ENCODE peak calls at places on chromosomes 16 and 17, in six cellular contexts. V is stomach, O is tibial artery, Y is thoracic aorta, W is lower lobe of right lung, D is testis. T is an unnamed sample.

GRCh38 chr17:28493467-28493866 is 12.7 kb upstream of the FOXN1 start:
- DNase-seq in V (no peak), O (no peak), Y (no peak), W (no peak), D (no peak), T (no peak)

GRCh38 chr16:66207139-66207863 is 159.2 kb upstream of the CDH5 start:
- DNase-seq in V (no peak), O (peak; percentile 55), Y (no peak), W (no peak), D (no peak), T (no peak)

GRCh38 chr17:9878791-9879525 is 26.1 kb downstream of the RCVRN start:
- DNase-seq in V (no peak), O (no peak), Y (no peak), W (no peak), D (no peak), T (no peak)

GRCh38 chr17:33927732-33928133 is 327.4 kb upstream of the CCL2 start:
- DNase-seq in V (no peak), O (no peak), Y (no peak), W (no peak), D (no peak), T (no peak)

GRCh38 chr16:74094514-74094913 is 202.1 kb upstream of the PSMD7 start:
- DNase-seq in V (no peak), O (no peak), Y (no peak), W (no peak), D (no peak), T (no peak)

GRCh38 chr16:17572145-17572544 is 101.4 kb upstream of the XYLT1 start:
- DNase-seq in V (no peak), O (no peak), Y (no peak), W (no peak), D (no peak), T (no peak)

GRCh38 chr16:68640972-68641371 is 4.1 kb upstream of the CDH3 start:
- DNase-seq in V (peak; percentile 29), O (no peak), Y (no peak), W (peak; percentile 0), D (no peak), T (no peak)

GRCh38 chr16:59591480-59591879 is 857.4 kb upstream of the GOT2 start:
- DNase-seq in V (no peak), O (no peak), Y (no peak), W (no peak), D (no peak), T (no peak)

GRCh38 chr16:83542491-83542890 is 265.3 kb upstream of the HSBP1 start:
- DNase-seq in V (no peak), O (no peak), Y (no peak), W (no peak), D (no peak), T (no peak)

GRCh38 chr17:32123782-32124181 is 18.5 kb upstream of the RHOT1 start:
- DNase-seq in V (no peak), O (no peak), Y (no peak), W (no peak), D (no peak), T (no peak)

GRCh38 chr16:19071811-19072777 is 4.7 kb downstream of the COQ7 start:
- DNase-seq in V (peak; percentile 70), O (no peak), Y (no peak), W (peak; percentile 70), D (peak; percentile 76), T (peak; percentile 69)

GRCh38 chr17:57595942-57596695 is 149.0 kb downstream of the CCDC182 start:
- DNase-seq in V (no peak), O (no peak), Y (no peak), W (no peak), D (no peak), T (no peak)

GRCh38 chr17:63433746-63434591 is 12.1 kb downstream of the CYB561 start:
- DNase-seq in V (peak; percentile 87), O (peak; percentile 94), Y (peak; percentile 70), W (no peak), D (peak; percentile 72), T (peak; percentile 92)

GRCh38 chr16:80924372-80924978 is 82.2 kb downstream of the CMC2 start:
- DNase-seq in V (peak; percentile 80), O (peak; percentile 33), Y (no peak), W (no peak), D (peak; percentile 76), T (no peak)

GRCh38 chr17:72837335-72837734 is 255.2 kb downstream of the SLC39A11 start:
- DNase-seq in V (no peak), O (no peak), Y (no peak), W (no peak), D (no peak), T (no peak)

GRCh38 chr17:60513014-60513413 is 13.0 kb downstream of the APPBP2 start:
- DNase-seq in V (no peak), O (no peak), Y (no peak), W (no peak), D (no peak), T (no peak)

GRCh38 chr17:71959129-71959528 is 161.7 kb upstream of the SOX9 start:
- DNase-seq in V (no peak), O (no peak), Y (no peak), W (no peak), D (no peak), T (no peak)

GRCh38 chr16:28846933-28847273 is 755 bp upstream of the TUFM start:
- DNase-seq in V (no peak), O (no peak), Y (no peak), W (no peak), D (peak; percentile 25), T (no peak)

GRCh38 chr17:82927311-82927660 is 87.5 kb upstream of the ZNF750 start:
- DNase-seq in V (no peak), O (no peak), Y (no peak), W (peak; percentile 34), D (no peak), T (no peak)

GRCh38 chr17:50222922-50223321 is 21.5 kb upstream of the COL1A1 start:
- DNase-seq in V (no peak), O (peak; percentile 62), Y (peak; percentile 47), W (no peak), D (no peak), T (no peak)

GRCh38 chr16:20611975-20612471 is 35.9 kb upstream of the ACSM2B start:
- DNase-seq in V (peak; percentile 75), O (peak; percentile 44), Y (no peak), W (no peak), D (peak; percentile 46), T (no peak)

GRCh38 chr16:86991679-86992078 is 325.5 kb downstream of the C16orf95 start:
- DNase-seq in V (no peak), O (no peak), Y (no peak), W (no peak), D (no peak), T (no peak)

GRCh38 chr17:43721537-43722268 is 36.9 kb downstream of the SOST start:
- DNase-seq in V (no peak), O (no peak), Y (no peak), W (no peak), D (no peak), T (no peak)

GRCh38 chr17:42673885-42674754 is 2.7 kb downstream of the PLEKHH3 start:
- DNase-seq in V (peak; percentile 45), O (peak; percentile 65), Y (no peak), W (no peak), D (peak; percentile 65), T (no peak)

GRCh38 chr16:48105456-48105855 is 50.3 kb downstream of the ABCC12 start:
- DNase-seq in V (no peak), O (no peak), Y (no peak), W (no peak), D (no peak), T (no peak)

GRCh38 chr16:25066747-25067631 is 44.6 kb upstream of the LCMT1 start:
- DNase-seq in V (peak; percentile 87), O (peak; percentile 71), Y (peak; percentile 25), W (peak; percentile 88), D (peak; percentile 92), T (peak; percentile 90)

GRCh38 chr17:59899099-59899498 is 6.2 kb downstream of the RPS6KB1 start:
- DNase-seq in V (no peak), O (no peak), Y (no peak), W (no peak), D (no peak), T (no peak)

GRCh38 chr17:80926601-80927250 is 64.9 kb upstream of the CHMP6 start:
- DNase-seq in V (no peak), O (no peak), Y (no peak), W (no peak), D (no peak), T (no peak)

GRCh38 chr17:80930335-80931040 is 61.2 kb upstream of the CHMP6 start:
- DNase-seq in V (no peak), O (no peak), Y (no peak), W (no peak), D (no peak), T (no peak)

GRCh38 chr17:80925668-80926067 is 66.0 kb upstream of the CHMP6 start:
- DNase-seq in V (no peak), O (no peak), Y (no peak), W (no peak), D (no peak), T (no peak)

GRCh38 chr17:80929449-80929848 is 62.2 kb upstream of the CHMP6 start:
- DNase-seq in V (no peak), O (no peak), Y (no peak), W (no peak), D (no peak), T (no peak)

GRCh38 chr17:80927791-80928216 is 63.8 kb upstream of the CHMP6 start:
- DNase-seq in V (no peak), O (no peak), Y (no peak), W (no peak), D (no peak), T (no peak)
- TF ChIP-seq CTCF in V (no peak), O (no peak), Y (no peak), W (peak; percentile 35), D (no peak), T (no peak)

GRCh38 chr16:85141491-85142128 is 29.3 kb upstream of the CIBAR2 start:
- DNase-seq in V (no peak), O (peak; percentile 34), Y (no peak), W (no peak), D (no peak), T (no peak)
- H3K4me1 ChIP-seq in V (peaks cover 24% of the 10 kb centered on the region), O (peaks cover 4% of the 10 kb centered on the region), Y (peaks cover 22% of the 10 kb centered on the region), W (peaks cover 26% of the 10 kb centered on the region), D (peaks cover 18% of the 10 kb centered on the region), T (peaks cover 16% of the 10 kb centered on the region)

GRCh38 chr17:1649116-1649843 is 386 bp downstream of the RILP start:
- DNase-seq in V (peak; percentile 83), O (peak; percentile 89), Y (peak; percentile 63), W (peak; percentile 90), D (peak; percentile 75), T (peak; percentile 95)
- TF ChIP-seq CTCF in V (no peak), O (peak; percentile 18), Y (no peak), W (no peak), D (no peak), T (no peak)

GRCh38 chr17:67837965-67838364 is 12.7 kb downstream of the BPTF start:
- DNase-seq in V (no peak), O (no peak), Y (no peak), W (no peak), D (no peak), T (no peak)

GRCh38 chr17:67845374-67845773 is 20.1 kb downstream of the BPTF start:
- DNase-seq in V (no peak), O (no peak), Y (no peak), W (no peak), D (no peak), T (no peak)

GRCh38 chr17:67836205-67836987 is 11.1 kb downstream of the BPTF start:
- DNase-seq in V (no peak), O (no peak), Y (no peak), W (no peak), D (no peak), T (no peak)

GRCh38 chr17:67842648-67843047 is 17.3 kb downstream of the BPTF start:
- DNase-seq in V (no peak), O (no peak), Y (no peak), W (no peak), D (no peak), T (no peak)

GRCh38 chr17:67841992-67842391 is 16.7 kb downstream of the BPTF start:
- DNase-seq in V (no peak), O (no peak), Y (no peak), W (no peak), D (no peak), T (no peak)
- H3K4me1 ChIP-seq in V (peaks cover 45% of the 10 kb centered on the region), O (no peaks in the 10 kb centered on the region), Y (peaks cover 6% of the 10 kb centered on the region), W (peaks cover 6% of the 10 kb centered on the region), D (no peaks in the 10 kb centered on the region), T (peaks cover 5% of the 10 kb centered on the region)

T was measured in suprapubic skin.